ENCODE peak calls at places on chromosome 22, in five cellular contexts. D is GM12865, U is Caco-2, V is HFFc6, Y is fibroblast of the aortic adventitia. C is an unnamed sample.

GRCh38 chr22:36386900-36387663 is 685 bp downstream of the MYH9 start:
- DNase-seq in D (peak; percentile 78), U (no peak), V (no peak), Y (no peak), C (peak; percentile 84)

GRCh38 chr22:29670615-29671014 is 49.2 kb upstream of the CABP7 start:
- DNase-seq in D (no peak), U (no peak), V (no peak), Y (no peak), C (no peak)

GRCh38 chr22:48481748-48482147 is 1345.9 kb downstream of the BRD1 start:
- DNase-seq in D (no peak), U (peak; percentile 14), V (no peak), Y (no peak), C (no peak)

GRCh38 chr22:35541254-35541748 is 670 bp downstream of the RASD2 start:
- DNase-seq in D (no peak), U (no peak), V (no peak), Y (no peak), C (no peak)

GRCh38 chr22:23831261-23831660 is 7.5 kb downstream of the DERL3 start:
- DNase-seq in D (no peak), U (no peak), V (no peak), Y (no peak), C (peak; percentile 45)

GRCh38 chr22:40452730-40453487 is 82.5 kb downstream of the SGSM3 start:
- DNase-seq in D (no peak), U (no peak), V (no peak), Y (peak; percentile 18), C (no peak)

GRCh38 chr22:31490496-31490925 is 869 bp upstream of the EIF4ENIF1 start:
- DNase-seq in D (peak; percentile 97), U (peak; percentile 48), V (peak; percentile 69), Y (peak; percentile 65), C (peak; percentile 49)

GRCh38 chr22:22388494-22388893 is 120.0 kb downstream of the ZNF280B start:
- DNase-seq in D (no peak), U (no peak), V (no peak), Y (no peak), C (no peak)

GRCh38 chr22:39932918-39933649 is 27.1 kb upstream of the TMA7B start:
- DNase-seq in D (peak; percentile 74), U (peak; percentile 37), V (peak; percentile 3), Y (peak; percentile 7), C (no peak)

GRCh38 chr22:29972121-29972520 is 89.1 kb downstream of the MTMR3 start:
- DNase-seq in D (no peak), U (no peak), V (no peak), Y (no peak), C (no peak)

GRCh38 chr22:30279389-30279788 is 9.9 kb downstream of the CASTOR1 start:
- DNase-seq in D (no peak), U (no peak), V (no peak), Y (no peak), C (peak; percentile 70)

GRCh38 chr22:36077261-36077660 is 48.6 kb upstream of the RBFOX2 start:
- DNase-seq in D (no peak), U (no peak), V (peak; percentile 53), Y (peak; percentile 46), C (no peak)

GRCh38 chr22:35124674-35125219 is 58.8 kb downstream of the ISX start:
- DNase-seq in D (peak; percentile 80), U (no peak), V (no peak), Y (no peak), C (no peak)

GRCh38 chr22:19663821-19664325 is 50.4 kb upstream of the SEPTIN5 start:
- DNase-seq in D (no peak), U (no peak), V (no peak), Y (peak; percentile 74), C (peak; percentile 80)

GRCh38 chr22:20656902-20657836 is 116.7 kb upstream of the SERPIND1 start:
- DNase-seq in D (no peak), U (no peak), V (no peak), Y (peak; percentile 2), C (no peak)

GRCh38 chr22:24402460-24403192 is 24.8 kb upstream of the ADORA2A start:
- DNase-seq in D (peak; percentile 58), U (no peak), V (peak; percentile 92), Y (peak; percentile 93), C (peak; percentile 90)

DNA sequence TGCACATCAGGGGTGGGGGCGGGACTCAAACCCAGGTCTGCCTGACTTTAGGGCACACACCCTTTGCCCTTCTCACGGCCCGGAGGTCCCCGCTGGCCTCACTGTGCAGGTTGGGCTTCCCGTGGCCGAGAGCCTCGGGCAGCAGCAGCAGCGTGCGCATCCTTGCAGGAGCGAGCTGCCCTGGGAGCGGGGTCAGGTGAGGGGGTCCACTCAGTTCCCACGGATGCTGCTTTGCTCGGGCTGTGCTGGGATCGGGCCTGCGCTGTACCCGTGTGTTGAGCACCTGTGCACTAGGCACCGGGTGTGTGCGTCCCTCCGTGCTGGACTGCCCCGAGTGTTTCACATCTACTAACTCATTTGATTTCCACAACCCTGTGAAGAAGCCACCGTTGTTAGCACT is 25.1 kb downstream of the PRR5 start:
- DNase-seq in D (no peak), U (no peak), V (no peak), Y (no peak), C (no peak)
- TF ChIP-seq CTCF in D (no peak), U (no peak), V (no peak), Y (no peak), C (no peak)

DNA sequence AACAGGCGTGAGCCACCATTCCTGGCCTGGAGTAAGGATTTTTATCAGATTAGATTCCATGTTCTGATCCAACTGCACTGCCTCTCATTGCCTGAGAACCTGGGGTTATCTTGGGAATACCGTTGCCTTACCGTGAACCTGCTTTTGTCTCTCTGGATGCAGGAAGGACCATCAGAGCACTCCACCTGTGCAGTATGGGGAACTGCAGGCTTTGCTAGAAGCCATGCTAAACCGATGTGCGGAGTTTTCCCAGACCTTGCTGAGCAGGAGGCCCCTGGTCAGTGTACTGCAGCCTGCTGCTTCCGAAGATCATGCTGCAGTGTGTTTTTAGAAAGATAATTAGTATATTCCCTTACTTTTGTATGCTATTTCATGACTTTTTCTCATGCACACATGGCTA is 43.6 kb downstream of the MEI1 start:
- DNase-seq in D (no peak), U (no peak), V (no peak), Y (no peak), C (no peak)
- TF ChIP-seq CTCF in D (no peak), U (peak; percentile 33), V (peak; percentile 22), Y (peak; percentile 4), C (no peak)

GRCh38 chr22:43094085-43094484 is 4.9 kb upstream of the TTLL1 start:
- DNase-seq in D (peak; percentile 52), U (no peak), V (peak; percentile 56), Y (no peak), C (no peak)
- TF ChIP-seq CTCF in D (peak; percentile 18), U (no peak), V (peak; percentile 40), Y (no peak), C (no peak)

DNA sequence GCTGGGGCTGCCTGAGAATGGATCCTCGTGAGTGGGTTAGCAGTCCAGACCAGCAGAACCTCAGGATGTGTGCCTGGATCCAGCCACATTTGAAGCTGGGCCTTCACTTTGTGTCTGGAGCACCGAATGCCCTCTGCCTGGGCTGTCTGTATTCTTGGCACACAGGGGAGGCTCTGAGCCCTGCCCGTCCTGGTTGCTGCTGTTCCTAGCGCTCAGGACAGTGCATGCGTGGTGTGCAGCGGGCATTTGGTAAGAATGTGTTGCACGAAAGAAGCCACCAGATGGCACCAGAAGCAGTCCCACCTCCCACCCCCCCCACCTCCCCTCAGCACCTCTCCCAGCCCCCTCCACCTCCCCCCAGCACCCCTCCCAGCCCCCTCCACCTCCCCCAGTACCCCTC is 4.1 kb upstream of the MAPK11 start:
- DNase-seq in D (peak; percentile 71), U (no peak), V (peak; percentile 57), Y (peak; percentile 59), C (no peak)
- TF ChIP-seq CTCF in D (peak; percentile 40), U (peak; percentile 37), V (peak; percentile 53), Y (peak; percentile 33), C (peak; percentile 27)

GRCh38 chr22:33756508-33756949 is 163.7 kb downstream of the LARGE1 start:
- DNase-seq in D (peak; percentile 16), U (no peak), V (no peak), Y (no peak), C (no peak)
- TF ChIP-seq CTCF in D (no peak), U (no peak), V (no peak), Y (no peak), C (no peak)

GRCh38 chr22:46827072-46827780 is 64.8 kb downstream of the TBC1D22A start:
- DNase-seq in D (no peak), U (no peak), V (no peak), Y (no peak), C (no peak)
- TF ChIP-seq CTCF in D (no peak), U (peak; percentile 16), V (peak; percentile 49), Y (no peak), C (no peak)

DNA sequence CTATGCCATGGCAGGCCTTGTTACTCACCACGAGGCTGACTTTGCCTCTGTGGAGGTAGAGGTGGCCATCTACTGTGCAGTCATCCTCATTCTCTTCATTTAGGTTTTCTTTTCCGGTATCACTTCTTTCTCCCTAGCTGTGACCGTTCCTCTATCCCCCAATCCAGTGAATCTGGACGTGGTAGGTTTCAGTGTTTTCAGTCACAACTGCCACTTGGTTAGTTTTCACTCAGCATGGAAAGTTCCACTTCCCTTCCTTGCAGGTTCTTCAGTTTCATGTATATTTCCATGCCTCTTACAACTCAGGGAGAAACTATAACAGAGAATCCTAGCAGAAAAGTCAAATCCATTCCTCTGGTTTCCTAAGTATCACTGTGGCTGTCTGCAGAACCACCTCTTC is 1.9 kb downstream of the HPS4 start:
- DNase-seq in D (peak; percentile 53), U (no peak), V (no peak), Y (no peak), C (no peak)
- TF ChIP-seq CTCF in D (no peak), U (no peak), V (no peak), Y (no peak), C (no peak)

C was measured in tibial artery.